ENCODE peak calls at places on chromosome 16, in seven cellular contexts. One of them, this sample, is unnamed.

GRCh38 chr16:8628981-8629725 is 7.7 kb downstream of the METTL22 start:
- DNase-seq in activated CD4-positive, alpha-beta T cell treated with anti-CD3 and anti-CD28 coated beads, Interleukin-2, amount 10 ng/mL, durations not matched to agents 7 days and 5 days: no peak
- DNase-seq in germinal center: no peak
- DNase-seq in lung: no peak
- DNase-seq in GM10248: no peak
- DNase-seq in psoas muscle: no peak
- DNase-seq in C1 segment of cervical spinal cord: no peak
- DNase-seq in this sample: no peak

GRCh38 chr16:76527244-76527643 is 250.0 kb downstream of the CNTNAP4 start:
- DNase-seq in activated CD4-positive, alpha-beta T cell treated with anti-CD3 and anti-CD28 coated beads, Interleukin-2, amount 10 ng/mL, durations not matched to agents 7 days and 5 days: no peak
- DNase-seq in germinal center: no peak
- DNase-seq in lung: no peak
- DNase-seq in GM10248: no peak
- DNase-seq in psoas muscle: no peak
- DNase-seq in C1 segment of cervical spinal cord: no peak
- DNase-seq in this sample: no peak

GRCh38 chr16:67657751-67658518 is 2.1 kb downstream of the ACD start:
- DNase-seq in activated CD4-positive, alpha-beta T cell treated with anti-CD3 and anti-CD28 coated beads, Interleukin-2, amount 10 ng/mL, durations not matched to agents 7 days and 5 days: no peak
- DNase-seq in germinal center: no peak
- DNase-seq in lung: no peak
- DNase-seq in GM10248: no peak
- DNase-seq in psoas muscle: no peak
- DNase-seq in C1 segment of cervical spinal cord: no peak
- DNase-seq in this sample: no peak

GRCh38 chr16:84854759-84855158 is 35.0 kb downstream of the CRISPLD2 start:
- DNase-seq in activated CD4-positive, alpha-beta T cell treated with anti-CD3 and anti-CD28 coated beads, Interleukin-2, amount 10 ng/mL, durations not matched to agents 7 days and 5 days: no peak
- DNase-seq in germinal center: no peak
- DNase-seq in lung: no peak
- DNase-seq in GM10248: no peak
- DNase-seq in psoas muscle: peak; percentile 23
- DNase-seq in C1 segment of cervical spinal cord: no peak
- DNase-seq in this sample: no peak

GRCh38 chr16:55189975-55190636 is 133.9 kb upstream of the IRX6 start:
- DNase-seq in activated CD4-positive, alpha-beta T cell treated with anti-CD3 and anti-CD28 coated beads, Interleukin-2, amount 10 ng/mL, durations not matched to agents 7 days and 5 days: no peak
- DNase-seq in germinal center: no peak
- DNase-seq in lung: no peak
- DNase-seq in GM10248: no peak
- DNase-seq in psoas muscle: no peak
- DNase-seq in C1 segment of cervical spinal cord: no peak
- DNase-seq in this sample: no peak

GRCh38 chr16:66616169-66616568 is 11.7 kb downstream of the CMTM3 start:
- DNase-seq in activated CD4-positive, alpha-beta T cell treated with anti-CD3 and anti-CD28 coated beads, Interleukin-2, amount 10 ng/mL, durations not matched to agents 7 days and 5 days: no peak
- DNase-seq in germinal center: no peak
- DNase-seq in lung: no peak
- DNase-seq in GM10248: no peak
- DNase-seq in psoas muscle: no peak
- DNase-seq in C1 segment of cervical spinal cord: no peak
- DNase-seq in this sample: no peak

GRCh38 chr16:29993903-29994612 is 1.4 kb downstream of the HIRIP3 start:
- DNase-seq in activated CD4-positive, alpha-beta T cell treated with anti-CD3 and anti-CD28 coated beads, Interleukin-2, amount 10 ng/mL, durations not matched to agents 7 days and 5 days: no peak
- DNase-seq in germinal center: no peak
- DNase-seq in lung: no peak
- DNase-seq in GM10248: no peak
- DNase-seq in psoas muscle: no peak
- DNase-seq in C1 segment of cervical spinal cord: no peak
- DNase-seq in this sample: no peak

GRCh38 chr16:60246055-60246454 is 1511.9 kb upstream of the GOT2 start:
- DNase-seq in activated CD4-positive, alpha-beta T cell treated with anti-CD3 and anti-CD28 coated beads, Interleukin-2, amount 10 ng/mL, durations not matched to agents 7 days and 5 days: no peak
- DNase-seq in germinal center: no peak
- DNase-seq in lung: no peak
- DNase-seq in GM10248: no peak
- DNase-seq in psoas muscle: no peak
- DNase-seq in C1 segment of cervical spinal cord: no peak
- DNase-seq in this sample: no peak

GRCh38 chr16:87897563-87898505 is 28.5 kb upstream of the SLC7A5 start:
- DNase-seq in activated CD4-positive, alpha-beta T cell treated with anti-CD3 and anti-CD28 coated beads, Interleukin-2, amount 10 ng/mL, durations not matched to agents 7 days and 5 days: peak; percentile 73
- DNase-seq in germinal center: no peak
- DNase-seq in lung: no peak
- DNase-seq in GM10248: no peak
- DNase-seq in psoas muscle: no peak
- DNase-seq in C1 segment of cervical spinal cord: no peak
- DNase-seq in this sample: no peak

GRCh38 chr16:82059983-82060421 is 24.9 kb downstream of the HSD17B2 start:
- DNase-seq in activated CD4-positive, alpha-beta T cell treated with anti-CD3 and anti-CD28 coated beads, Interleukin-2, amount 10 ng/mL, durations not matched to agents 7 days and 5 days: no peak
- DNase-seq in germinal center: no peak
- DNase-seq in lung: no peak
- DNase-seq in GM10248: no peak
- DNase-seq in psoas muscle: no peak
- DNase-seq in C1 segment of cervical spinal cord: no peak
- DNase-seq in this sample: no peak

GRCh38 chr16:57906385-57907316 is 64.3 kb downstream of the CNGB1 start:
- DNase-seq in activated CD4-positive, alpha-beta T cell treated with anti-CD3 and anti-CD28 coated beads, Interleukin-2, amount 10 ng/mL, durations not matched to agents 7 days and 5 days: peak; percentile 28
- DNase-seq in germinal center: peak; percentile 11
- DNase-seq in lung: no peak
- DNase-seq in GM10248: no peak
- DNase-seq in psoas muscle: no peak
- DNase-seq in C1 segment of cervical spinal cord: peak; percentile 33
- DNase-seq in this sample: no peak

GRCh38 chr16:71883193-71883848 is 661 bp downstream of the ZNF821 start:
- DNase-seq in activated CD4-positive, alpha-beta T cell treated with anti-CD3 and anti-CD28 coated beads, Interleukin-2, amount 10 ng/mL, durations not matched to agents 7 days and 5 days: peak; percentile 33
- DNase-seq in germinal center: peak; percentile 57
- DNase-seq in lung: peak; percentile 33
- DNase-seq in GM10248: peak; percentile 67
- DNase-seq in psoas muscle: peak; percentile 60
- DNase-seq in C1 segment of cervical spinal cord: peak; percentile 66
- DNase-seq in this sample: no peak

GRCh38 chr16:84774810-84775209 is 45.0 kb upstream of the CRISPLD2 start:
- DNase-seq in activated CD4-positive, alpha-beta T cell treated with anti-CD3 and anti-CD28 coated beads, Interleukin-2, amount 10 ng/mL, durations not matched to agents 7 days and 5 days: no peak
- DNase-seq in germinal center: no peak
- DNase-seq in lung: no peak
- DNase-seq in GM10248: no peak
- DNase-seq in psoas muscle: peak; percentile 71
- DNase-seq in C1 segment of cervical spinal cord: no peak
- DNase-seq in this sample: no peak

GRCh38 chr16:81707411-81708321 is 71.4 kb upstream of the PLCG2 start:
- DNase-seq in activated CD4-positive, alpha-beta T cell treated with anti-CD3 and anti-CD28 coated beads, Interleukin-2, amount 10 ng/mL, durations not matched to agents 7 days and 5 days: no peak
- DNase-seq in germinal center: no peak
- DNase-seq in lung: no peak
- DNase-seq in GM10248: no peak
- DNase-seq in psoas muscle: no peak
- DNase-seq in C1 segment of cervical spinal cord: peak; percentile 38
- DNase-seq in this sample: no peak

GRCh38 chr16:75065149-75065807 is 51.3 kb downstream of the LDHD start:
- DNase-seq in activated CD4-positive, alpha-beta T cell treated with anti-CD3 and anti-CD28 coated beads, Interleukin-2, amount 10 ng/mL, durations not matched to agents 7 days and 5 days: peak; percentile 54
- DNase-seq in germinal center: no peak
- DNase-seq in lung: no peak
- DNase-seq in GM10248: no peak
- DNase-seq in psoas muscle: no peak
- DNase-seq in C1 segment of cervical spinal cord: no peak
- DNase-seq in this sample: no peak

GRCh38 chr16:81158964-81159363 is 62.8 kb upstream of the GCSH start:
- DNase-seq in activated CD4-positive, alpha-beta T cell treated with anti-CD3 and anti-CD28 coated beads, Interleukin-2, amount 10 ng/mL, durations not matched to agents 7 days and 5 days: no peak
- DNase-seq in germinal center: no peak
- DNase-seq in lung: no peak
- DNase-seq in GM10248: no peak
- DNase-seq in psoas muscle: no peak
- DNase-seq in C1 segment of cervical spinal cord: peak; percentile 38
- DNase-seq in this sample: no peak

GRCh38 chr16:10521681-10522274 is 58.6 kb downstream of the EMP2 start:
- DNase-seq in activated CD4-positive, alpha-beta T cell treated with anti-CD3 and anti-CD28 coated beads, Interleukin-2, amount 10 ng/mL, durations not matched to agents 7 days and 5 days: peak; percentile 51
- DNase-seq in germinal center: peak; percentile 64
- DNase-seq in lung: peak; percentile 64
- DNase-seq in GM10248: peak; percentile 67
- DNase-seq in psoas muscle: peak; percentile 63
- DNase-seq in C1 segment of cervical spinal cord: peak; percentile 4
- DNase-seq in this sample: peak; percentile 6

GRCh38 chr16:87598431-87598830 is 3.9 kb upstream of the JPH3 start:
- DNase-seq in activated CD4-positive, alpha-beta T cell treated with anti-CD3 and anti-CD28 coated beads, Interleukin-2, amount 10 ng/mL, durations not matched to agents 7 days and 5 days: no peak
- DNase-seq in germinal center: no peak
- DNase-seq in lung: no peak
- DNase-seq in GM10248: no peak
- DNase-seq in psoas muscle: no peak
- DNase-seq in C1 segment of cervical spinal cord: no peak
- DNase-seq in this sample: no peak

GRCh38 chr16:77499373-77500285 is 64.8 kb upstream of the ADAMTS18 start:
- DNase-seq in activated CD4-positive, alpha-beta T cell treated with anti-CD3 and anti-CD28 coated beads, Interleukin-2, amount 10 ng/mL, durations not matched to agents 7 days and 5 days: no peak
- DNase-seq in germinal center: no peak
- DNase-seq in lung: no peak
- DNase-seq in GM10248: no peak
- DNase-seq in psoas muscle: peak; percentile 53
- DNase-seq in C1 segment of cervical spinal cord: no peak
- DNase-seq in this sample: no peak

GRCh38 chr16:58461056-58461455 is 38.9 kb upstream of the NDRG4 start:
- DNase-seq in activated CD4-positive, alpha-beta T cell treated with anti-CD3 and anti-CD28 coated beads, Interleukin-2, amount 10 ng/mL, durations not matched to agents 7 days and 5 days: no peak
- DNase-seq in germinal center: no peak
- DNase-seq in lung: no peak
- DNase-seq in GM10248: no peak
- DNase-seq in psoas muscle: no peak
- DNase-seq in C1 segment of cervical spinal cord: no peak
- DNase-seq in this sample: no peak

GRCh38 chr16:11403534-11403795 is 58.2 kb downstream of the RMI2 start:
- DNase-seq in activated CD4-positive, alpha-beta T cell treated with anti-CD3 and anti-CD28 coated beads, Interleukin-2, amount 10 ng/mL, durations not matched to agents 7 days and 5 days: no peak
- DNase-seq in germinal center: no peak
- DNase-seq in lung: no peak
- DNase-seq in GM10248: no peak
- DNase-seq in psoas muscle: no peak
- DNase-seq in C1 segment of cervical spinal cord: no peak
- DNase-seq in this sample: no peak

GRCh38 chr16:55207679-55208294 is 116.2 kb upstream of the IRX6 start:
- DNase-seq in activated CD4-positive, alpha-beta T cell treated with anti-CD3 and anti-CD28 coated beads, Interleukin-2, amount 10 ng/mL, durations not matched to agents 7 days and 5 days: no peak
- DNase-seq in germinal center: no peak
- DNase-seq in lung: no peak
- DNase-seq in GM10248: no peak
- DNase-seq in psoas muscle: no peak
- DNase-seq in C1 segment of cervical spinal cord: no peak
- DNase-seq in this sample: no peak

GRCh38 chr16:66930189-66930588 is 4.0 kb downstream of the CIAO2B start:
- DNase-seq in activated CD4-positive, alpha-beta T cell treated with anti-CD3 and anti-CD28 coated beads, Interleukin-2, amount 10 ng/mL, durations not matched to agents 7 days and 5 days: no peak
- DNase-seq in germinal center: no peak
- DNase-seq in lung: peak; percentile 62
- DNase-seq in GM10248: no peak
- DNase-seq in psoas muscle: peak; percentile 85
- DNase-seq in C1 segment of cervical spinal cord: no peak
- DNase-seq in this sample: no peak

GRCh38 chr16:20568404-20568803 is 7.8 kb downstream of the ACSM2B start:
- DNase-seq in activated CD4-positive, alpha-beta T cell treated with anti-CD3 and anti-CD28 coated beads, Interleukin-2, amount 10 ng/mL, durations not matched to agents 7 days and 5 days: no peak
- DNase-seq in germinal center: no peak
- DNase-seq in lung: no peak
- DNase-seq in GM10248: no peak
- DNase-seq in psoas muscle: no peak
- DNase-seq in C1 segment of cervical spinal cord: no peak
- DNase-seq in this sample: no peak

GRCh38 chr16:1291576-1291974 is 17.9 kb upstream of the UBE2I start:
- DNase-seq in activated CD4-positive, alpha-beta T cell treated with anti-CD3 and anti-CD28 coated beads, Interleukin-2, amount 10 ng/mL, durations not matched to agents 7 days and 5 days: no peak
- DNase-seq in germinal center: no peak
- DNase-seq in lung: no peak
- DNase-seq in GM10248: no peak
- DNase-seq in psoas muscle: no peak
- DNase-seq in C1 segment of cervical spinal cord: no peak
- DNase-seq in this sample: no peak

GRCh38 chr16:58336332-58337089 is 41.7 kb upstream of the PRSS54 start:
- DNase-seq in activated CD4-positive, alpha-beta T cell treated with anti-CD3 and anti-CD28 coated beads, Interleukin-2, amount 10 ng/mL, durations not matched to agents 7 days and 5 days: peak; percentile 87
- DNase-seq in germinal center: peak; percentile 81
- DNase-seq in lung: peak; percentile 83
- DNase-seq in GM10248: peak; percentile 85
- DNase-seq in psoas muscle: peak; percentile 85
- DNase-seq in C1 segment of cervical spinal cord: peak; percentile 78
- DNase-seq in this sample: no peak

GRCh38 chr16:61879-62281 is 8.3 kb downstream of the SNRNP25 start:
- DNase-seq in activated CD4-positive, alpha-beta T cell treated with anti-CD3 and anti-CD28 coated beads, Interleukin-2, amount 10 ng/mL, durations not matched to agents 7 days and 5 days: no peak
- DNase-seq in germinal center: no peak
- DNase-seq in lung: no peak
- DNase-seq in GM10248: no peak
- DNase-seq in psoas muscle: peak; percentile 50
- DNase-seq in C1 segment of cervical spinal cord: no peak
- DNase-seq in this sample: no peak

GRCh38 chr16:66271074-66272060 is 95.1 kb upstream of the CDH5 start:
- DNase-seq in activated CD4-positive, alpha-beta T cell treated with anti-CD3 and anti-CD28 coated beads, Interleukin-2, amount 10 ng/mL, durations not matched to agents 7 days and 5 days: no peak
- DNase-seq in germinal center: no peak
- DNase-seq in lung: no peak
- DNase-seq in GM10248: no peak
- DNase-seq in psoas muscle: no peak
- DNase-seq in C1 segment of cervical spinal cord: no peak
- DNase-seq in this sample: no peak

GRCh38 chr16:709651-710499 is 4.3 kb upstream of the FBXL16 start:
- DNase-seq in activated CD4-positive, alpha-beta T cell treated with anti-CD3 and anti-CD28 coated beads, Interleukin-2, amount 10 ng/mL, durations not matched to agents 7 days and 5 days: no peak
- DNase-seq in germinal center: no peak
- DNase-seq in lung: no peak
- DNase-seq in GM10248: no peak
- DNase-seq in psoas muscle: no peak
- DNase-seq in C1 segment of cervical spinal cord: peak; percentile 46
- DNase-seq in this sample: no peak

GRCh38 chr16:81956213-81956948 is 54.9 kb downstream of the SDR42E1 start:
- DNase-seq in activated CD4-positive, alpha-beta T cell treated with anti-CD3 and anti-CD28 coated beads, Interleukin-2, amount 10 ng/mL, durations not matched to agents 7 days and 5 days: no peak
- DNase-seq in germinal center: no peak
- DNase-seq in lung: peak; percentile 42
- DNase-seq in GM10248: no peak
- DNase-seq in psoas muscle: no peak
- DNase-seq in C1 segment of cervical spinal cord: no peak
- DNase-seq in this sample: no peak

GRCh38 chr16:57245472-57246113 is 534 bp downstream of the ARL2BP start:
- DNase-seq in activated CD4-positive, alpha-beta T cell treated with anti-CD3 and anti-CD28 coated beads, Interleukin-2, amount 10 ng/mL, durations not matched to agents 7 days and 5 days: no peak
- DNase-seq in germinal center: peak; percentile 41
- DNase-seq in lung: peak; percentile 54
- DNase-seq in GM10248: peak; percentile 45
- DNase-seq in psoas muscle: no peak
- DNase-seq in C1 segment of cervical spinal cord: no peak
- DNase-seq in this sample: no peak

GRCh38 chr16:1330260-1330914 is 3.1 kb upstream of the BAIAP3 start:
- DNase-seq in activated CD4-positive, alpha-beta T cell treated with anti-CD3 and anti-CD28 coated beads, Interleukin-2, amount 10 ng/mL, durations not matched to agents 7 days and 5 days: no peak
- DNase-seq in germinal center: peak; percentile 70
- DNase-seq in lung: no peak
- DNase-seq in GM10248: no peak
- DNase-seq in psoas muscle: no peak
- DNase-seq in C1 segment of cervical spinal cord: no peak
- DNase-seq in this sample: no peak